ENCODE peak calls at places on chromosomes 7 and 10, in six cellular contexts. J, I, Q, G, V and E are unnamed samples.

GRCh38 chr10:112435013-112435619 is 11.6 kb downstream of the ZDHHC6 start:
- DNase-seq in Q (no peak), I (peak), V (no peak), G (no peak), J (no peak), E (peak)

GRCh38 chr10:25075825-25076224 is 59.4 kb downstream of the THNSL1 start:
- DNase-seq in Q (no peak), J (no peak), G (no peak), I (no peak), V (no peak), E (no peak)

GRCh38 chr7:70208236-70209063 is 610.2 kb downstream of the AUTS2 start:
- DNase-seq in J (no peak), I (no peak), G (no peak), V (no peak), Q (no peak), E (no peak)

GRCh38 chr10:78578929-78579328 is 489.8 kb upstream of the ZMIZ1 start:
- DNase-seq in I (no peak), V (no peak), G (no peak), Q (no peak), J (peak), E (no peak)

GRCh38 chr10:98790817-98791216 is 344.1 kb upstream of the HPS1 start:
- DNase-seq in V (no peak), J (no peak), Q (no peak), G (no peak), I (peak), E (no peak)

GRCh38 chr10:61821153-61821552 is 80.3 kb upstream of the ARID5B start:
- DNase-seq in I (no peak), J (no peak), G (no peak), Q (no peak), V (no peak), E (no peak)

GRCh38 chr10:113007343-113007771 is 57.3 kb downstream of the TCF7L2 start:
- DNase-seq in J (no peak), G (peak), Q (no peak), V (peak), I (no peak), E (no peak)

GRCh38 chr7:10908600-10908999 is 65.1 kb upstream of the PHF14 start:
- DNase-seq in J (no peak), V (no peak), I (no peak), G (no peak), Q (no peak), E (no peak)

GRCh38 chr7:95822717-95823116 is 50.4 kb downstream of the DYNC1I1 start:
- DNase-seq in V (no peak), Q (no peak), G (no peak), J (no peak), I (no peak), E (no peak)

GRCh38 chr10:131514454-131514853 is 202.9 kb upstream of the TCERG1L start:
- DNase-seq in V (no peak), I (no peak), Q (no peak), G (no peak), J (no peak), E (no peak)

GRCh38 chr7:5388905-5389433 is 34.7 kb downstream of the TNRC18 start:
- DNase-seq in J (no peak), G (no peak), Q (no peak), V (no peak), I (no peak), E (no peak)

GRCh38 chr7:158710651-158711102 is 6.1 kb upstream of the NCAPG2 start:
- DNase-seq in I (no peak), J (no peak), Q (no peak), V (no peak), G (no peak), E (no peak)

GRCh38 chr7:143974457-143974856 is 19.8 kb downstream of the OR2F1 start:
- DNase-seq in I (no peak), V (no peak), Q (no peak), J (no peak), G (no peak), E (no peak)

GRCh38 chr7:157560710-157561522 is 224.1 kb downstream of the DNAJB6 start:
- DNase-seq in G (no peak), J (no peak), I (no peak), V (no peak), Q (no peak), E (no peak)

GRCh38 chr10:112802411-112803060 is 147.5 kb upstream of the TCF7L2 start:
- DNase-seq in Q (no peak), I (no peak), V (no peak), G (no peak), J (no peak), E (no peak)